ENCODE peak calls at places on chromosomes 6 and 20, in six cellular contexts. V, O, U, Z, F and G are unnamed samples.

GRCh38 chr20:40314278-40314677 is 374.8 kb downstream of the MAFB start:
- DNase-seq in V (no peak), O (no peak), U (no peak), Z (no peak), F (no peak), G (no peak)

GRCh38 chr6:234706-235372 is 57.4 kb upstream of the DUSP22 start:
- DNase-seq in V (no peak), O (no peak), U (no peak), Z (no peak), F (no peak), G (no peak)

GRCh38 chr6:143529095-143529494 is 17.6 kb upstream of the FUCA2 start:
- DNase-seq in V (no peak), O (no peak), U (no peak), Z (no peak), F (no peak), G (no peak)

GRCh38 chr6:149864578-149865535 is 698 bp upstream of the LRP11 start:
- DNase-seq in V (no peak), O (peak; percentile 29), U (no peak), Z (no peak), F (peak; percentile 55), G (peak; percentile 20)

GRCh38 chr6:157864185-157864761 is 41.2 kb downstream of the SNX9 start:
- DNase-seq in V (no peak), O (no peak), U (no peak), Z (no peak), F (peak; percentile 15), G (no peak)

GRCh38 chr6:143940011-143940597 is 68.0 kb downstream of the PLAGL1 start:
- DNase-seq in V (peak; percentile 17), O (no peak), U (no peak), Z (peak; percentile 31), F (peak; percentile 77), G (peak; percentile 25)

GRCh38 chr6:157244175-157244574 is 79.1 kb downstream of the TMEM242 start:
- DNase-seq in V (no peak), O (no peak), U (no peak), Z (no peak), F (no peak), G (no peak)

GRCh38 chr20:13770141-13770540 is 14.6 kb downstream of the ESF1 start:
- DNase-seq in V (no peak), O (no peak), U (no peak), Z (no peak), F (no peak), G (no peak)

GRCh38 chr6:108560463-108561308 is at the start of gene FOXO3:
- DNase-seq in V (peak; percentile 74), O (peak; percentile 73), U (peak; percentile 95), Z (peak; percentile 52), F (peak; percentile 56), G (peak; percentile 74)

GRCh38 chr6:42821341-42821668 is 39.5 kb downstream of the BICRAL start:
- DNase-seq in V (no peak), O (no peak), U (no peak), Z (no peak), F (no peak), G (no peak)

GRCh38 chr20:11305406-11305805 is 612.3 kb upstream of the BTBD3 start:
- DNase-seq in V (no peak), O (no peak), U (no peak), Z (no peak), F (no peak), G (no peak)

GRCh38 chr20:5714261-5715041 is 35.8 kb upstream of the SHLD1 start:
- DNase-seq in V (peak; percentile 77), O (no peak), U (no peak), Z (peak; percentile 13), F (peak; percentile 82), G (no peak)

GRCh38 chr6:11830520-11830919 is 51.9 kb upstream of the ADTRP start:
- DNase-seq in V (no peak), O (no peak), U (no peak), Z (no peak), F (no peak), G (no peak)